ENCODE peak calls at places on chromosome 21, in six cellular contexts. One of them, this sample, is unnamed.

GRCh38 chr21:27083144-27083543 is 116.3 kb upstream of the ADAMTS5 start:
- ATAC-seq in B cell: no peak
- ATAC-seq in natural killer cell: no peak
- ATAC-seq in CD4-positive, alpha-beta T cell: no peak
- ATAC-seq in A549: no peak
- ATAC-seq in left lung: no peak
- ATAC-seq in this sample: no peak

GRCh38 chr21:29192999-29193563 is 62.6 kb downstream of the MAP3K7CL start:
- ATAC-seq in B cell: no peak
- ATAC-seq in natural killer cell: no peak
- ATAC-seq in CD4-positive, alpha-beta T cell: no peak
- ATAC-seq in A549: no peak
- ATAC-seq in left lung: no peak
- ATAC-seq in this sample: no peak

GRCh38 chr21:27112186-27112585 is 145.3 kb upstream of the ADAMTS5 start:
- ATAC-seq in B cell: no peak
- ATAC-seq in natural killer cell: no peak
- ATAC-seq in CD4-positive, alpha-beta T cell: no peak
- ATAC-seq in A549: no peak
- ATAC-seq in left lung: no peak
- ATAC-seq in this sample: no peak

GRCh38 chr21:46455575-46456385 is 2.9 kb upstream of the DIP2A start:
- ATAC-seq in B cell: no peak
- ATAC-seq in natural killer cell: no peak
- ATAC-seq in CD4-positive, alpha-beta T cell: no peak
- ATAC-seq in A549: no peak
- ATAC-seq in left lung: no peak
- ATAC-seq in this sample: no peak

GRCh38 chr21:38298833-38299232 is 42.0 kb downstream of the KCNJ15 start:
- ATAC-seq in B cell: no peak
- ATAC-seq in natural killer cell: no peak
- ATAC-seq in CD4-positive, alpha-beta T cell: no peak
- ATAC-seq in A549: no peak
- ATAC-seq in left lung: no peak
- ATAC-seq in this sample: no peak

GRCh38 chr21:26115899-26116298 is 54.7 kb downstream of the APP start:
- ATAC-seq in B cell: no peak
- ATAC-seq in natural killer cell: no peak
- ATAC-seq in CD4-positive, alpha-beta T cell: no peak
- ATAC-seq in A549: no peak
- ATAC-seq in left lung: no peak
- ATAC-seq in this sample: peak; percentile 9

GRCh38 chr21:34023691-34024381 is 49.5 kb upstream of the MRPS6 start:
- ATAC-seq in B cell: no peak
- ATAC-seq in natural killer cell: peak; percentile 78
- ATAC-seq in CD4-positive, alpha-beta T cell: no peak
- ATAC-seq in A549: no peak
- ATAC-seq in left lung: peak; percentile 24
- ATAC-seq in this sample: no peak

GRCh38 chr21:27734146-27734545 is 767.3 kb upstream of the ADAMTS5 start:
- ATAC-seq in B cell: no peak
- ATAC-seq in natural killer cell: no peak
- ATAC-seq in CD4-positive, alpha-beta T cell: no peak
- ATAC-seq in A549: no peak
- ATAC-seq in left lung: no peak
- ATAC-seq in this sample: no peak

GRCh38 chr21:14712121-14712520 is 166.0 kb upstream of the SAMSN1 start:
- ATAC-seq in B cell: no peak
- ATAC-seq in natural killer cell: no peak
- ATAC-seq in CD4-positive, alpha-beta T cell: no peak
- ATAC-seq in A549: no peak
- ATAC-seq in left lung: no peak
- ATAC-seq in this sample: no peak

GRCh38 chr21:24436236-24436635 is 1171.0 kb downstream of the MRPL39 start:
- ATAC-seq in B cell: no peak
- ATAC-seq in natural killer cell: no peak
- ATAC-seq in CD4-positive, alpha-beta T cell: no peak
- ATAC-seq in A549: no peak
- ATAC-seq in left lung: peak; percentile 33
- ATAC-seq in this sample: no peak

GRCh38 chr21:25871566-25871965 is 136.8 kb downstream of the GABPA start:
- ATAC-seq in B cell: no peak
- ATAC-seq in natural killer cell: no peak
- ATAC-seq in CD4-positive, alpha-beta T cell: no peak
- ATAC-seq in A549: no peak
- ATAC-seq in left lung: no peak
- ATAC-seq in this sample: no peak

GRCh38 chr21:22399717-22400520 is 1401.7 kb downstream of the NCAM2 start:
- ATAC-seq in B cell: no peak
- ATAC-seq in natural killer cell: no peak
- ATAC-seq in CD4-positive, alpha-beta T cell: no peak
- ATAC-seq in A549: no peak
- ATAC-seq in left lung: no peak
- ATAC-seq in this sample: no peak

GRCh38 chr21:36480618-36481017 is 696 bp upstream of the CLDN14 start:
- ATAC-seq in B cell: no peak
- ATAC-seq in natural killer cell: no peak
- ATAC-seq in CD4-positive, alpha-beta T cell: no peak
- ATAC-seq in A549: no peak
- ATAC-seq in left lung: no peak
- ATAC-seq in this sample: no peak

GRCh38 chr21:36479415-36480402 is at the start of gene CLDN14:
- ATAC-seq in B cell: no peak
- ATAC-seq in natural killer cell: no peak
- ATAC-seq in CD4-positive, alpha-beta T cell: no peak
- ATAC-seq in A549: no peak
- ATAC-seq in left lung: peak; percentile 23
- ATAC-seq in this sample: no peak

GRCh38 chr21:36478207-36478701 is 1.7 kb downstream of the CLDN14 start:
- ATAC-seq in B cell: no peak
- ATAC-seq in natural killer cell: no peak
- ATAC-seq in CD4-positive, alpha-beta T cell: no peak
- ATAC-seq in A549: peak; percentile 95
- ATAC-seq in left lung: peak; percentile 32
- ATAC-seq in this sample: no peak

GRCh38 chr21:36477559-36477958 is 2.4 kb downstream of the CLDN14 start:
- ATAC-seq in B cell: no peak
- ATAC-seq in natural killer cell: no peak
- ATAC-seq in CD4-positive, alpha-beta T cell: no peak
- ATAC-seq in A549: no peak
- ATAC-seq in left lung: no peak
- ATAC-seq in this sample: no peak

GRCh38 chr21:36478941-36479340 is 981 bp downstream of the CLDN14 start:
- ATAC-seq in B cell: no peak
- ATAC-seq in natural killer cell: no peak
- ATAC-seq in CD4-positive, alpha-beta T cell: no peak
- ATAC-seq in A549: peak; percentile 69
- ATAC-seq in left lung: peak; percentile 21
- ATAC-seq in this sample: no peak
- TF ChIP-seq CTCF in B cell: no peak
- TF ChIP-seq CTCF in natural killer cell: no peak
- TF ChIP-seq CTCF in CD4-positive, alpha-beta T cell: no peak
- TF ChIP-seq CTCF in A549: peak; percentile 24
- TF ChIP-seq CTCF in left lung: no peak
- TF ChIP-seq CTCF in this sample: no peak

GRCh38 chr21:31558839-31559367 is 100.6 kb upstream of the SOD1 start:
- ATAC-seq in B cell: peak; percentile 88
- ATAC-seq in natural killer cell: peak; percentile 93
- ATAC-seq in CD4-positive, alpha-beta T cell: peak; percentile 85
- ATAC-seq in A549: peak; percentile 96
- ATAC-seq in left lung: peak; percentile 98
- ATAC-seq in this sample: peak; percentile 96
- TF ChIP-seq CTCF in B cell: peak; percentile 34
- TF ChIP-seq CTCF in natural killer cell: no peak
- TF ChIP-seq CTCF in CD4-positive, alpha-beta T cell: no peak
- TF ChIP-seq CTCF in A549: no peak
- TF ChIP-seq CTCF in left lung: no peak
- TF ChIP-seq CTCF in this sample: no peak

GRCh38 chr21:44455524-44456206 is 355 bp downstream of the LRRC3 start:
- ATAC-seq in B cell: peak; percentile 39
- ATAC-seq in natural killer cell: peak; percentile 57
- ATAC-seq in CD4-positive, alpha-beta T cell: peak; percentile 54
- ATAC-seq in A549: peak; percentile 70
- ATAC-seq in left lung: peak; percentile 74
- ATAC-seq in this sample: peak; percentile 52
- TF ChIP-seq CTCF in B cell: no peak
- TF ChIP-seq CTCF in natural killer cell: no peak
- TF ChIP-seq CTCF in CD4-positive, alpha-beta T cell: no peak
- TF ChIP-seq CTCF in A549: peak; percentile 51
- TF ChIP-seq CTCF in left lung: no peak
- TF ChIP-seq CTCF in this sample: peak; percentile 53

DNA sequence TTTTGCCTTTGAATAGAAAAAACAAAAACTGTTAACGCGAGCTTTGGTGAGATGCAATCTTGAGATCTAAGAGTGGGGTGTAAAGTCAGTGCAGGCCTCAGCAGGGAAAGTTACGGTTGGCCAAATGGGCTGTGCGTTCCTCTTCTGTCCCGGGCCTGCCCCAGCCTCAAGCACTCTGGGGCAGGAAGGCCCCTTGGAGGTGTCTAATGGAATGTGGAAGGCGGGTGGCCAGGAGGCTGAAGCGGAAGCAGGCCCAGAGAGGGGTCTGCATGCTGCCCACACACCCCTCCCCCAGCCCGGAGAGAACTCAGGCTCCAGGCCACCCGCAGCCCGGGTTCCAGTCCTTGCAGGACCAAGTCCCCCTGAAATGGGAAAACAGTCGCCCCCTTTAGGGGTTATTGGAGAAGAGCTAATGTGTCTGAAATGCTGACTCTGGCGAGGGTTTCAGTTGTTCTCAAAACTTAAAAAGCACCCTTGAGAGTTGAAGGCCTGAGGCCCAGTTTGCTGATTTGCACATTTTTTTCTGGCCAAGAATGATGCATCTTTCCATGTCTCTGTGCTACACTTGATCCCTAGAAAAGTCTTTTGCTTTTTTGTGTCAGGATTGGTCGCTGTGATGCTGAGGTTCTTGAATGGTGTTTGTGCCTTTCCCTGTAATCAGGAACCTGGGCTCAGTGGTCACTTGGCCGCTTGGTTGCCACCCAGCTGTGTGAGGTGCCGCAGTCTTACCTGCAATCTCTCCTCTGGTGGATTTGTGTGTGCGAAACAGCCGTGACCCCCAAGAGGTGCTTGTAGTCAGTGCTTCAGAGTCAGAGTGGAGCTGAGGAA is 2.0 kb downstream of the COL18A1 start:
- ATAC-seq in B cell: no peak
- ATAC-seq in natural killer cell: no peak
- ATAC-seq in CD4-positive, alpha-beta T cell: no peak
- ATAC-seq in A549: no peak
- ATAC-seq in left lung: no peak
- ATAC-seq in this sample: no peak
- TF ChIP-seq CTCF in B cell: no peak
- TF ChIP-seq CTCF in natural killer cell: no peak
- TF ChIP-seq CTCF in CD4-positive, alpha-beta T cell: no peak
- TF ChIP-seq CTCF in A549: no peak
- TF ChIP-seq CTCF in left lung: no peak
- TF ChIP-seq CTCF in this sample: no peak

DNA sequence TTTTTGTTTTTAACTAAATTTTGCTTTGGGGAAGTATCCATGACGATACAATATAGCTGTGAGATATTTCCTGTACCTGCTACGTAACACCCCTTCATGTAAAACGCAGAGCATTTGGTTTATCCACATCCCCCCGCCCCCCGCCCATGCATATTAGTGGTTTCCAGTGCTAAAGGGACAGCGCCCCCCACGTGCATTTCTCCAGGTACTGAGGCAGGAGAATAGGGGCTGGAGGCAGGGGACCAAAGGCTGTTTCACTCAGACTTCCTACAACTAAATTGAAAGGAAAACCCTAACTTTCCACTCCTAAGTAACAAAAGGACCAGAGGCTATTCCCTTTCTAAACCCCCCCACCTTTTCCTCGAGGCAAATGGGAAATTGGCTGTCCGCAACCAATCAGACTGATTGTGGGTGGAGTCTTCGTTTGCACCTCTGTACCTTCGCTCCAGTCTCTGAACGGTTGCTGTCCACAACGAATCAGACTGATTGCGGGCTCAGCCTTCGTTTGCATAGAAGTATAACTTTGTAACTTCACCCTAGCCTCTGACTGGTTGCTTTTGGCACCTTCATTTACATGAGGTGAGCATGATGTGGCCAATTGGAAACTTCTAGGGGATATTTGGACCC is 12.2 kb upstream of the RIPK4 start:
- ATAC-seq in B cell: no peak
- ATAC-seq in natural killer cell: no peak
- ATAC-seq in CD4-positive, alpha-beta T cell: peak; percentile 68
- ATAC-seq in A549: no peak
- ATAC-seq in left lung: peak; percentile 70
- ATAC-seq in this sample: no peak
- TF ChIP-seq CTCF in B cell: no peak
- TF ChIP-seq CTCF in natural killer cell: no peak
- TF ChIP-seq CTCF in CD4-positive, alpha-beta T cell: no peak
- TF ChIP-seq CTCF in A549: no peak
- TF ChIP-seq CTCF in left lung: no peak
- TF ChIP-seq CTCF in this sample: no peak

GRCh38 chr21:39707316-39707715 is 37.7 kb upstream of the IGSF5 start:
- ATAC-seq in B cell: no peak
- ATAC-seq in natural killer cell: no peak
- ATAC-seq in CD4-positive, alpha-beta T cell: no peak
- ATAC-seq in A549: no peak
- ATAC-seq in left lung: no peak
- ATAC-seq in this sample: no peak

GRCh38 chr21:39700318-39700717 is 44.7 kb upstream of the IGSF5 start:
- ATAC-seq in B cell: no peak
- ATAC-seq in natural killer cell: no peak
- ATAC-seq in CD4-positive, alpha-beta T cell: no peak
- ATAC-seq in A549: no peak
- ATAC-seq in left lung: no peak
- ATAC-seq in this sample: no peak

GRCh38 chr21:39703578-39703977 is 41.4 kb upstream of the IGSF5 start:
- ATAC-seq in B cell: no peak
- ATAC-seq in natural killer cell: no peak
- ATAC-seq in CD4-positive, alpha-beta T cell: no peak
- ATAC-seq in A549: no peak
- ATAC-seq in left lung: no peak
- ATAC-seq in this sample: no peak

GRCh38 chr21:39710866-39711265 is 34.1 kb upstream of the IGSF5 start:
- ATAC-seq in B cell: no peak
- ATAC-seq in natural killer cell: no peak
- ATAC-seq in CD4-positive, alpha-beta T cell: no peak
- ATAC-seq in A549: no peak
- ATAC-seq in left lung: no peak
- ATAC-seq in this sample: no peak

GRCh38 chr21:39705849-39706248 is 39.1 kb upstream of the IGSF5 start:
- ATAC-seq in B cell: no peak
- ATAC-seq in natural killer cell: no peak
- ATAC-seq in CD4-positive, alpha-beta T cell: no peak
- ATAC-seq in A549: no peak
- ATAC-seq in left lung: no peak
- ATAC-seq in this sample: no peak
- TF ChIP-seq CTCF in B cell: no peak
- TF ChIP-seq CTCF in natural killer cell: no peak
- TF ChIP-seq CTCF in CD4-positive, alpha-beta T cell: no peak
- TF ChIP-seq CTCF in A549: no peak
- TF ChIP-seq CTCF in left lung: no peak
- TF ChIP-seq CTCF in this sample: no peak